ENCODE peak calls at places on chromosomes 5 and 9, in five cellular contexts. O is type B pancreatic cell; R is foreskin melanocyte; H is Caco-2; F is activated naive CD4-positive, alpha-beta T cell treated with Interleukin-2 at 50 U/mL for 16 hours. C is an unnamed sample.

GRCh38 chr9:71349218-71349617 is 227.8 kb upstream of the TRPM3 start:
- DNase-seq in O (no peak), R (no peak), H (no peak), F (no peak), C (no peak)

GRCh38 chr9:38046669-38047300 is 22.2 kb downstream of the SHB start:
- DNase-seq in O (no peak), R (no peak), H (peak; percentile 90), F (no peak), C (no peak)

GRCh38 chr9:113309204-113309813 is 6.1 kb upstream of the RNF183 start:
- DNase-seq in O (no peak), R (peak; percentile 30), H (no peak), F (no peak), C (peak; percentile 64)

GRCh38 chr5:88889165-88890069 is 6.4 kb upstream of the MEF2C start:
- DNase-seq in O (peak; percentile 70), R (peak; percentile 48), H (no peak), F (no peak), C (peak; percentile 59)

GRCh38 chr9:106886111-106887046 is 23.4 kb downstream of the ZNF462 start:
- DNase-seq in O (no peak), R (no peak), H (no peak), F (no peak), C (no peak)

GRCh38 chr9:118577121-118577520 is 792.1 kb downstream of the BRINP1 start:
- DNase-seq in O (no peak), R (peak; percentile 79), H (no peak), F (no peak), C (no peak)

GRCh38 chr5:2329741-2330140 is 421.7 kb downstream of the IRX2 start:
- DNase-seq in O (no peak), R (no peak), H (no peak), F (no peak), C (no peak)

GRCh38 chr9:83651558-83651957 is 28.6 kb downstream of the IDNK start:
- DNase-seq in O (no peak), R (no peak), H (no peak), F (no peak), C (no peak)